ENCODE peak calls at places on chromosomes 4 and X, in seven cellular contexts. B, Q, G, O, T, U and F are unnamed samples.

GRCh38 chr4:158170691-158171455 is 2.0 kb downstream of the GASK1B start:
- DNase-seq in G (no peak), Q (no peak), T (no peak), U (peak), O (peak), B (peak), F (peak)

GRCh38 chrX:134998246-134998645 is 7.5 kb downstream of the SMIM10 start:
- DNase-seq in T (no peak), B (no peak), G (no peak), O (no peak), U (no peak), Q (no peak), F (no peak)

GRCh38 chrX:154818916-154819770 is 13.9 kb upstream of the MPP1 start:
- DNase-seq in O (no peak), Q (no peak), B (no peak), G (no peak), T (no peak), U (no peak), F (no peak)

GRCh38 chrX:47283015-47283771 is 50.4 kb downstream of the USP11 start:
- DNase-seq in B (no peak), O (no peak), Q (no peak), T (no peak), U (no peak), G (no peak), F (peak)

GRCh38 chrX:118171354-118171753 is 54.7 kb upstream of the KLHL13 start:
- DNase-seq in G (no peak), O (no peak), T (no peak), Q (no peak), B (no peak), U (no peak), F (no peak)

GRCh38 chr4:88843067-88843723 is 145.6 kb upstream of the NAP1L5 start:
- DNase-seq in O (no peak), B (peak), G (no peak), T (no peak), U (no peak), Q (no peak), F (no peak)

GRCh38 chrX:19670321-19670750 is 155.0 kb upstream of the MAP3K15 start:
- DNase-seq in Q (peak), T (no peak), G (no peak), U (no peak), B (no peak), O (no peak), F (no peak)

GRCh38 chr4:94446386-94446785 is 5.4 kb upstream of the PDLIM5 start:
- DNase-seq in T (peak), G (no peak), O (no peak), B (no peak), Q (peak), U (no peak), F (no peak)

GRCh38 chr4:155478336-155478825 is 101.6 kb upstream of the MAP9 start:
- DNase-seq in Q (no peak), O (no peak), T (no peak), U (no peak), G (no peak), B (no peak), F (no peak)

GRCh38 chrX:103845165-103845653 is 13.2 kb upstream of the RAB9B start:
- DNase-seq in Q (peak), O (peak), T (peak), G (peak), U (peak), B (peak), F (no peak)

GRCh38 chr4:115670930-115671329 is 557.5 kb upstream of the NDST4 start:
- DNase-seq in Q (no peak), G (no peak), T (no peak), U (no peak), B (no peak), O (no peak), F (no peak)

GRCh38 chr4:101081695-101082369 is 265.5 kb downstream of the PPP3CA start:
- DNase-seq in B (peak), G (no peak), Q (no peak), U (no peak), O (no peak), T (no peak), F (no peak)

GRCh38 chr4:22129454-22130075 is 181.0 kb upstream of the KCNIP4 start:
- DNase-seq in Q (peak), B (no peak), O (no peak), U (no peak), G (no peak), T (no peak), F (no peak)

GRCh38 chr4:13133700-13134099 is 350.4 kb downstream of the RAB28 start:
- DNase-seq in Q (no peak), B (no peak), U (no peak), G (no peak), O (no peak), T (no peak), F (no peak)